ENCODE peak calls at places on chromosome 6, in five cellular contexts. L, J, U, Y and A are unnamed samples.

GRCh38 chr6:110040716-110041115 is 62.6 kb downstream of the GPR6 start:
- DNase-seq in J (no peak), L (no peak), U (no peak), Y (no peak), A (no peak)

GRCh38 chr6:77930382-77930781 is 277.5 kb downstream of the MEI4 start:
- DNase-seq in J (no peak), Y (no peak), L (no peak), U (no peak), A (no peak)

GRCh38 chr6:153832543-153832942 is 206.5 kb upstream of the OPRM1 start:
- DNase-seq in J (no peak), U (no peak), L (no peak), Y (no peak), A (no peak)

GRCh38 chr6:85449388-85449817 is 480 bp upstream of the NT5E start:
- DNase-seq in Y (no peak), U (no peak), J (no peak), L (peak), A (no peak)

GRCh38 chr6:150256618-150257272 is 112.1 kb upstream of the IYD start:
- DNase-seq in J (no peak), Y (peak), L (no peak), U (no peak), A (no peak)

GRCh38 chr6:12602951-12603710 is 113.4 kb upstream of the PHACTR1 start:
- DNase-seq in L (peak), J (peak), U (peak), Y (no peak), A (no peak)

GRCh38 chr6:1762203-1762602 is 152.5 kb downstream of the FOXC1 start:
- DNase-seq in L (no peak), Y (no peak), J (no peak), U (no peak), A (no peak)

GRCh38 chr6:88166493-88166900 is 350 bp upstream of the CNR1 start:
- DNase-seq in Y (no peak), U (no peak), L (no peak), J (no peak), A (peak)

GRCh38 chr6:15080895-15081294 is 165.0 kb upstream of the JARID2 start:
- DNase-seq in U (no peak), J (no peak), Y (no peak), L (no peak), A (no peak)

GRCh38 chr6:15608406-15608805 is 54.4 kb downstream of the DTNBP1 start:
- DNase-seq in L (no peak), J (no peak), Y (peak), U (no peak), A (no peak)

GRCh38 chr6:90494067-90494773 is 92.7 kb downstream of the MAP3K7 start:
- DNase-seq in U (no peak), L (no peak), Y (no peak), J (no peak), A (no peak)

DNA sequence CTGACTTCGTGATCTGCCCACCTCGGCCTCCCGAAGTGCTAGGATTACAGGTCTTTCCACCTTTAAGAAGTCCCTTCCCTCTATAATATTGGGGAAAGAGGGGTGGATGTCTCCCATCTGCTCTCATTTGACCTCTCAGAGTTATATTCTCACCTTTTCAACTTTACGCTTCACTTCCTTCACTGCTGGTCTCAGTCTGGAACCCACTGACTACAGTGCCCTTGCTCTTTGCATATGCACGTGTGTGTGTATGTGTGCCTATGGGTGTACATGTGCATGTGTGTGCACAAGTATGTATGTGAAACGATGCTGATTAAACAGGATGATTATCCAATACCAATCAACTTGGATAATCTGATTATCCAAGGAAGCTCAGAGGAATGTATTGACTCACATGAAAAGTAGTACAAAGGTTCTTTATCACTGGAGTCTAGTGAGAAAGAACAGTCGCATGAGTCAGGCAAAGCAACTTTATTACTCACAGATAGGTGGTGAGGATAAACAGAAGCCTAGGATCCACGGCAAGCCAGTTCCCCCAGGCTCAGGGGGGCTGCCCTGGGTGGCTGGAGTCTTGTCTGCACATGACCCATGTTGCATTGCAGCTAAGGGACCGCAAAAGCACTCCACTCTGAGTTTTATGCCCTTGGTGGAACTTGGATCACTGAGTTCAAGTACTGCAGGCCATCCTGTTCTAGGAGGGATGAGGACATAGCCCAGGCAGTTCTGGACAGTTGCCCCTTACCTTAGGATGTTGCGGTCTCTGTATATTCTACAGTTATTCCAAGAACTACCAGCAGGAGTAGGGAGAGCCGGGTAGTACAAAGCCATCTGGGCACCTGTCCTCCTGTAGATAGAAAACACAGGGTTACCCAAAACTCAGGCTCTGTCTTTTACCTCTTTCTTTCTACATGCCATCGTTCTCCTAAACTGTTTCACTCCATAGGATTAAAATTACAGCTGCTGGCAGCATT is 50.9 kb downstream of the SNRNP48 start:
- DNase-seq in Y (peak), L (no peak), U (no peak), J (no peak), A (no peak)
- TF ChIP-seq CTCF in Y (no peak), L (no peak), U (no peak), J (no peak), A (no peak)

DNA sequence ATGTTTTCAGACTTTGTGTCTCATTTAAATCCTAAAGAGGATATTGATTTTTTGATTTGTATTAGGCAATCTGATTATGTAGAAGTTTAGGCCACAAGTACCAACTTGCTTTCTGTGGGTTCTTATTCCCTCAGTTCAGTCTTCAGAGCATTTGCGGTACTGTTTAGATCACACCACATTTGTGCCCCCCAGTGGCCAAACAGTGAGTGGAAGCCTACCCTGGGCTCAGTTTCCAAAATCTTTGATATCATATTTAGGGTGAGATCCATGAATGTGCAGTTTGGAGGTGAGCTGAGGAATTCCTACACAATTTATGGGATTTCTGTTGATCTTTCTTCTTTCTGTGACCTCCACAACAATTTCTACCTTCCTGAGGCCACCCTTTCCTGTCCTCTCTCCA is 92.3 kb upstream of the FUT9 start:
- DNase-seq in J (peak), L (no peak), Y (no peak), U (no peak), A (peak)
- TF ChIP-seq CTCF in J (peak), L (no peak), Y (no peak), U (no peak), A (peak)

DNA sequence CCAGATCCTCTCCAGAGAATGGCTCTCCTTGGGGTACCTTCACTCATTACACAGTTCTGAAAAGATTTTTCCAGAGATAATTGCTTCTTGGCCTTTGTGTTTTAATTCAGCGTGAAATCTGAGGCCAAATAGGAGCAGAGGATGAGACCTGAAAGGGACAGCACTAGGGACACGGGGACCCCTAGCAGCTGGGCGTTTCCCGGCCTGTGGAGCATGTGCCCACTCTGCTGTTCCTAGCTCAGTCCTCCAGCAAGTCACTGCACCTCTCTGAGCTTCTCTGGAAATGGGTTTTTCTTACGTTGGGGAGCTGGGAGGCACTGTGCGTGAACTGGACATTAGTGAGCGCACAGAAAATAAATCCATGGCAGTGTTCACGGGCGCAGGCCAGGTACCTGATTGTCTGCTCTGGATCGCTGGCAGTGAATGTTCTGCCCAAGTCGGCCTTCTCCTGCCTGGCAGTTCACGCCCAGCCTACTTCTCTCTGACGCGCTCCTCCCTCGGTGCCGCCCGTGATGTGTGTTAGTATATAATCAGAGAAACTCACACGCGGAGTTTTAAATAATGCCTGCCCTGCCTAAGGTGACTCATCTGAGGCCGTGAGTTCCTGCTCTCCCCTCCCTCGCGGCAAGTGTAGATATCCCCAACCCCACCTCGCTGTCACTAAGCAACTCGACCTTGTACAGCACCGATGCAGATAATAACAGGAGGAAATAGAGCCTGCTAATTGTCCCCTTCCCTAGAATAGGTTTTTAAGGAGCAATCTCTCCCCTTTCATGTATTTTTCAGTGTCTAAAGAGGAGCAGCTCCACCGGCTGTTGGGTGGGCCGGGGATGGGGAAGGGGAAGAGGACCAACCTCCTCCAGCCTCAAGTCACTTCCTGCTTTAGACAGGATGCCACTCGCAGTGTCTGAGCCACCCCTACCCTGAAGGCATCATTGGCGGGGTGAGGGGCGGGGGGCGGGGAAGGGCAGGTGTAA is 2.7 kb upstream of the TUBB2A start:
- DNase-seq in J (peak), L (no peak), Y (no peak), U (no peak), A (no peak)
- TF ChIP-seq CTCF in J (no peak), L (no peak), Y (no peak), U (no peak), A (no peak)

GRCh38 chr6:144406796-144407195 is 121.7 kb downstream of the UTRN start:
- DNase-seq in L (no peak), Y (no peak), J (no peak), U (no peak), A (no peak)

GRCh38 chr6:144405173-144405572 is 120.0 kb downstream of the UTRN start:
- DNase-seq in U (no peak), J (no peak), Y (no peak), L (no peak), A (no peak)

GRCh38 chr6:144411506-144412165 is 126.5 kb downstream of the UTRN start:
- DNase-seq in U (no peak), L (no peak), J (no peak), Y (no peak), A (no peak)

GRCh38 chr6:144410059-144410458 is 124.9 kb downstream of the UTRN start:
- DNase-seq in J (no peak), L (no peak), U (no peak), Y (no peak), A (no peak)

GRCh38 chr6:144408151-144408550 is 123.0 kb downstream of the UTRN start:
- DNase-seq in U (no peak), J (no peak), L (peak), Y (no peak), A (peak)
- TF ChIP-seq CTCF in U (no peak), J (no peak), L (no peak), Y (no peak), A (no peak)